ENCODE peak calls at places on chromosomes 6 and 20, in seven cellular contexts. V is transverse colon; W is cardiac fibroblast; P is CD4-positive, alpha-beta T cell; S is astrocyte of the cerebellum; Y is bronchial epithelial cell; Q is pancreas. T is an unnamed sample.
A peak's percentile ranks its signal among the peaks of the same experiment; 100 is the strongest.

GRCh38 chr20:63520939-63521601 is 505 bp downstream of the PPDPF start:
- DNase-seq in S (no peak), W (peak; percentile 74), V (peak; percentile 89), Q (peak; percentile 84), Y (peak; percentile 44), P (peak; percentile 67), T (no peak)

GRCh38 chr6:57198926-57199636 is 23.0 kb downstream of the RAB23 start:
- DNase-seq in V (peak; percentile 53), Y (no peak), P (no peak), Q (no peak), W (no peak), S (no peak), T (no peak)

GRCh38 chr6:37182736-37183590 is 13.0 kb downstream of the PIM1 start:
- DNase-seq in S (no peak), P (peak; percentile 51), Q (no peak), W (peak; percentile 60), V (peak; percentile 43), Y (no peak), T (no peak)

GRCh38 chr6:20877008-20877937 is 343.0 kb downstream of the CDKAL1 start:
- DNase-seq in W (peak; percentile 78), Q (peak; percentile 78), V (peak; percentile 40), Y (peak; percentile 97), S (peak; percentile 54), P (no peak), T (peak; percentile 72)

GRCh38 chr20:53020376-53020775 is 48.2 kb downstream of the TSHZ2 start:
- DNase-seq in S (no peak), P (no peak), W (no peak), Y (no peak), V (no peak), Q (no peak), T (no peak)

GRCh38 chr20:63366658-63367360 is 5.7 kb upstream of the CHRNA4 start:
- DNase-seq in Y (no peak), V (no peak), Q (no peak), P (no peak), S (no peak), W (no peak), T (no peak)

GRCh38 chr20:3686867-3687321 is 5.1 kb upstream of the ADAM33 start:
- DNase-seq in W (peak; percentile 94), V (peak; percentile 81), P (no peak), Q (peak; percentile 24), Y (peak; percentile 7), S (peak; percentile 86), T (peak; percentile 91)

GRCh38 chr20:49320460-49320859 is 42.6 kb upstream of the ZNFX1 start:
- DNase-seq in P (no peak), Y (peak; percentile 34), W (peak; percentile 75), S (no peak), Q (no peak), V (no peak), T (no peak)

GRCh38 chr6:142478117-142478516 is 176.3 kb downstream of the ADGRG6 start:
- DNase-seq in P (no peak), S (no peak), W (peak; percentile 30), Q (no peak), Y (peak; percentile 70), V (no peak), T (no peak)

GRCh38 chr6:110590821-110591351 is 114.5 kb upstream of the SLC22A16 start:
- DNase-seq in W (peak; percentile 6), V (no peak), S (peak; percentile 18), P (no peak), Q (no peak), Y (no peak), T (no peak)

GRCh38 chr6:166156942-166157341 is 10.7 kb downstream of the TBXT start:
- DNase-seq in P (no peak), S (no peak), Q (no peak), V (no peak), Y (no peak), W (peak; percentile 11), T (no peak)

GRCh38 chr6:142537612-142538478 is 236.0 kb downstream of the ADGRG6 start:
- DNase-seq in Q (no peak), Y (peak; percentile 32), S (no peak), V (no peak), W (peak; percentile 35), P (no peak), T (no peak)

GRCh38 chr20:14919473-14920157 is 582.2 kb upstream of the FLRT3 start:
- DNase-seq in P (no peak), V (peak; percentile 19), S (no peak), Q (peak; percentile 37), W (no peak), Y (peak; percentile 86), T (no peak)

GRCh38 chr6:157335829-157336228 is 12.5 kb upstream of the TMEM242 start:
- DNase-seq in Q (no peak), V (no peak), Y (no peak), S (no peak), W (no peak), P (no peak), T (no peak)

GRCh38 chr20:61757678-61758555 is 307.8 kb downstream of the TAF4 start:
- DNase-seq in W (peak; percentile 0), P (no peak), V (no peak), Y (peak; percentile 6), S (no peak), Q (no peak), T (no peak)

GRCh38 chr20:24289737-24290481 is 179.5 kb upstream of the SYNDIG1 start:
- DNase-seq in S (peak; percentile 12), W (no peak), Q (no peak), V (no peak), Y (no peak), P (no peak), T (no peak)
- TF ChIP-seq CTCF in S (peak; percentile 8), W (no peak), Q (no peak), V (no peak), Y (no peak), P (no peak), T (no peak)

DNA sequence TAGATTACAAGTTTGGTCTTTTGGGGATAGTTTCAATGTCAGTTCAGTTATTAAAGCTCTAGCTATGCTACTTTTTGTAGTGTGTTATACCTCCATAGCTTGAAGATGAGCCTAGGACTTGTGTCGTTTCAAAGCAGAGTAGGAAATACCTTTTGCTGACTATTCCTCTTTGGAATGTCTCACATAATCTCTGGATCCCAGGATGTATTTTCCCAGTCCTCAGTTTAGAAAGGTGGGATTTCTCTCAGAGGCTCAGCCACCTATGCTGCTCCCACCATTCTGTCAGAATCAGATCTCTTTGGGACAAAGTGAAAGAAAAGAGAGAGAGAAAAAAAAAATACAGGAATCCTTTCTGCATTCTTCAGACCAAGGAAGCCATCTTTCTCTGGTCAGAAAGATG is 567.5 kb upstream of the IMPG1 start:
- DNase-seq in Y (no peak), Q (no peak), V (no peak), W (no peak), P (no peak), S (no peak), T (no peak)
- TF ChIP-seq CTCF in Y (no peak), Q (no peak), V (no peak), W (no peak), P (no peak), S (no peak), T (no peak)

GRCh38 chr6:82363368-82364086 is at the start of gene TPBG:
- DNase-seq in W (peak; percentile 67), P (no peak), Q (peak; percentile 39), V (peak; percentile 61), S (peak; percentile 54), Y (peak; percentile 84), T (peak; percentile 75)
- TF ChIP-seq CTCF in W (peak; percentile 29), P (no peak), Q (no peak), V (no peak), S (peak; percentile 49), Y (peak; percentile 49), T (no peak)

GRCh38 chr6:77025824-77026223 is 437.5 kb downstream of the HTR1B start:
- DNase-seq in V (no peak), Q (no peak), Y (no peak), W (no peak), S (no peak), P (no peak), T (no peak)

GRCh38 chr6:77021778-77022177 is 441.5 kb downstream of the HTR1B start:
- DNase-seq in W (no peak), Q (no peak), V (no peak), P (no peak), S (no peak), Y (no peak), T (no peak)

GRCh38 chr6:77017537-77017936 is 445.8 kb downstream of the HTR1B start:
- DNase-seq in Y (no peak), W (no peak), V (no peak), S (no peak), Q (no peak), P (no peak), T (no peak)

GRCh38 chr6:77019081-77019480 is 444.2 kb downstream of the HTR1B start:
- DNase-seq in S (no peak), P (no peak), W (no peak), Y (no peak), Q (no peak), V (no peak), T (no peak)

DNA sequence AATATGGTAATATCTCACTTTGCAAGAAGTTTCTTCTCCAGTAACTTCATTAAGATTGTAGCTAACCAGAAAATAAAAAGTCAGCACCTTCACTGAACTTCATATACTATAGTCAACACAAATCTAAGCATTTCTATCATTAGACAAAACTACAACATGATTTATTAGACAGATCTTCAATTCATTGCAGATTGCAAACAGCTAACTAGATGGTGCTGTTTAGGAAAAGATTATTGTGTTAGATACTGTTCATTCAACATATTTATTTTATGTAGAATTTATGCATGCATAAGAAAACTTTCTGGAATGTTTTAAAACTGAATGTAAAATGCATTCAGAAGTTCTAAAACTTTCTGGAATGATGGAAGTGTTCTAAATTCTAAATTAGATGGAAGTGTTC is 442.1 kb downstream of the HTR1B start:
- DNase-seq in Y (peak; percentile 5), V (no peak), P (no peak), W (no peak), Q (no peak), S (no peak), T (no peak)
- TF ChIP-seq CTCF in Y (no peak), V (no peak), P (no peak), W (no peak), Q (no peak), S (no peak), T (no peak)

DNA sequence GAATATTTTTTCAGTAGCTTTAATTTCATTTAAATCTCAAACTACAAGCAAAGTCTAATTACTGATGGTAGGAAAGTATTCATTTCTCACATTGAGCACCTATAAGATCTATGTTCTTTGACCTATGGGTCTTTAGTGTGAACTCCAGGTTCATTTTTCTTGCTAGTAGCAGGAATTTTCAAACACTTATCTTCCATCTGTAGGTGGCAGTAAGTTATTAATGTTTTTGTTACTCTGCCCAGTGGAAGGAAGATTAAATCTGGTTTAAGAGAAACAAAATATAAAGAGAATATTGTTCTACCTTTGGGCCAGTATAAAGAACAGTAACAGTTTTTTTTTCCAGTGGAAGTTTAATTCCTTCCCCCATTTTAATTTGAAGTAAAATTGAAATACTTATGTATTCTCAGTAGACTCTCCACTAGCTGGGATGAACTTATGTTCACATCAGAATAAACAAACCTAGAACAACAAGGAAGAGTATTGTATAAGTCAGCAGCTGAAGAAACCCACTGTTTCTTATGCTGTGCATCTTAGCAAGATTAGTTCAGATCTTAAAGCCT is 328.2 kb downstream of the PHF3 start:
- DNase-seq in W (no peak), Y (peak; percentile 4), P (no peak), V (no peak), S (no peak), Q (no peak), T (no peak)
- TF ChIP-seq CTCF in W (no peak), Y (no peak), P (no peak), V (no peak), S (no peak), Q (no peak), T (no peak)